ENCODE peak calls at places on chromosome 3, in nine cellular contexts. N, W, Y, K, M, I, R, H and F are unnamed samples. For H3K4me1, the result is how much of the 10 kb centered on the place peaks cover.

GRCh38 chr3:8560608-8561007 is 59.0 kb downstream of the LMCD1 start:
- DNase-seq in N (peak), W (no peak), Y (no peak), K (no peak), M (no peak), I (no peak), R (no peak), H (peak), F (no peak)

GRCh38 chr3:170728181-170728580 is 141.8 kb downstream of the RPL22L1 start:
- DNase-seq in N (no peak), W (no peak), Y (no peak), K (no peak), M (no peak), I (no peak), R (no peak), H (no peak), F (no peak)

GRCh38 chr3:138227650-138228049 is 40.5 kb downstream of the ARMC8 start:
- DNase-seq in N (peak), W (no peak), Y (no peak), K (no peak), M (no peak), I (no peak), R (no peak), H (no peak), F (no peak)

GRCh38 chr3:178255315-178255714 is 280.9 kb upstream of the KCNMB2 start:
- DNase-seq in N (peak), W (no peak), Y (no peak), K (no peak), M (no peak), I (no peak), R (no peak), H (no peak), F (no peak)

GRCh38 chr3:182812123-182812522 is 18.8 kb downstream of the ATP11B start:
- DNase-seq in N (peak), W (no peak), Y (no peak), K (no peak), M (no peak), I (no peak), R (no peak), H (no peak), F (no peak)

GRCh38 chr3:39166134-39166710 is 12.8 kb upstream of the CSRNP1 start:
- DNase-seq in N (peak), W (no peak), Y (no peak), K (no peak), M (no peak), I (no peak), R (no peak), H (peak), F (peak)

GRCh38 chr3:13950042-13950441 is 70.2 kb upstream of the WNT7A start:
- DNase-seq in N (no peak), W (no peak), Y (no peak), K (no peak), M (no peak), I (no peak), R (no peak), H (no peak), F (no peak)

GRCh38 chr3:184176377-184177330 is 2.0 kb downstream of the AP2M1 start:
- DNase-seq in N (peak), W (peak), Y (peak), K (peak), M (peak), I (peak), R (no peak), H (peak), F (peak)

GRCh38 chr3:147038456-147038855 is 367.9 kb downstream of the ZIC4 start:
- DNase-seq in N (no peak), W (no peak), Y (no peak), K (no peak), M (no peak), I (no peak), R (no peak), H (no peak), F (no peak)

GRCh38 chr3:32460031-32460749 is 42.5 kb downstream of the CMTM6 start:
- DNase-seq in N (no peak), W (peak), Y (no peak), K (no peak), M (no peak), I (no peak), R (peak), H (peak), F (no peak)

GRCh38 chr3:108085821-108086350 is 4.9 kb downstream of the CD47 start:
- DNase-seq in N (peak), W (no peak), Y (no peak), K (no peak), M (no peak), I (no peak), R (no peak), H (no peak), F (no peak)

GRCh38 chr3:31065765-31066164 is 171.3 kb upstream of the GADL1 start:
- DNase-seq in N (no peak), W (no peak), Y (no peak), K (no peak), M (no peak), I (no peak), R (no peak), H (no peak), F (no peak)

GRCh38 chr3:51382947-51383578 is 2.0 kb upstream of the MANF start:
- DNase-seq in N (no peak), W (no peak), Y (no peak), K (no peak), M (no peak), I (no peak), R (no peak), H (no peak), F (no peak)

GRCh38 chr3:181739628-181740027 is 27.9 kb downstream of the SOX2 start:
- DNase-seq in N (no peak), W (no peak), Y (no peak), K (no peak), M (no peak), I (no peak), R (peak), H (no peak), F (no peak)

GRCh38 chr3:195897081-195897852 is 11.1 kb downstream of the TNK2 start:
- DNase-seq in N (peak), W (peak), Y (peak), K (no peak), M (peak), I (no peak), R (no peak), H (peak), F (no peak)

GRCh38 chr3:195895078-195895899 is 13.1 kb downstream of the TNK2 start:
- DNase-seq in N (peak), W (peak), Y (peak), K (no peak), M (peak), I (peak), R (no peak), H (peak), F (peak)

GRCh38 chr3:195897853-195898415 is 10.4 kb downstream of the TNK2 start:
- DNase-seq in N (no peak), W (peak), Y (no peak), K (no peak), M (no peak), I (no peak), R (no peak), H (peak), F (no peak)

GRCh38 chr3:195895900-195896360 is 12.4 kb downstream of the TNK2 start:
- DNase-seq in N (no peak), W (peak), Y (peak), K (peak), M (peak), I (peak), R (no peak), H (peak), F (peak)

GRCh38 chr3:195896361-195897080 is 11.8 kb downstream of the TNK2 start:
- DNase-seq in N (peak), W (no peak), Y (no peak), K (no peak), M (peak), I (no peak), R (no peak), H (peak), F (peak)
- H3K4me1 ChIP-seq in N (under half), W (half or more), Y (half or more), K (half or more), M (under half), I (under half), R (half or more), H (under half), F (half or more)

GRCh38 chr3:188403404-188403803 is 249.4 kb downstream of the LPP start:
- DNase-seq in N (no peak), W (no peak), Y (no peak), K (no peak), M (no peak), I (no peak), R (no peak), H (no peak), F (no peak)

GRCh38 chr3:188404124-188404523 is 250.2 kb downstream of the LPP start:
- DNase-seq in N (no peak), W (no peak), Y (no peak), K (no peak), M (no peak), I (no peak), R (no peak), H (no peak), F (no peak)

GRCh38 chr3:188411750-188412149 is 257.8 kb downstream of the LPP start:
- DNase-seq in N (no peak), W (no peak), Y (no peak), K (no peak), M (no peak), I (no peak), R (no peak), H (no peak), F (no peak)

GRCh38 chr3:188404701-188405100 is 250.7 kb downstream of the LPP start:
- DNase-seq in N (no peak), W (peak), Y (no peak), K (no peak), M (no peak), I (no peak), R (no peak), H (no peak), F (no peak)

GRCh38 chr3:188407158-188407880 is 253.4 kb downstream of the LPP start:
- DNase-seq in N (peak), W (no peak), Y (no peak), K (no peak), M (no peak), I (no peak), R (no peak), H (no peak), F (no peak)
- H3K4me3 ChIP-seq in N (no peak), W (no peak), Y (no peak), K (no peak), M (no peak), I (no peak), R (no peak), H (no peak), F (no peak)

GRCh38 chr3:172044833-172045585 is 5.6 kb downstream of the FNDC3B start:
- DNase-seq in N (no peak), W (no peak), Y (no peak), K (no peak), M (no peak), I (no peak), R (no peak), H (no peak), F (no peak)
- TF ChIP-seq CTCF in N (no peak), W (no peak), Y (no peak), K (no peak), M (no peak), I (no peak), R (no peak), H (no peak), F (no peak)

GRCh38 chr3:125059488-125060245 is 3.9 kb upstream of the HEG1 start:
- DNase-seq in N (peak), W (no peak), Y (no peak), K (no peak), M (no peak), I (no peak), R (no peak), H (peak), F (no peak)
- H3K4me1 ChIP-seq in N (under half), W (under half), Y (under half), K (under half), M (under half), I (under half), R (half or more), H (under half), F (half or more)

GRCh38 chr3:105731686-105732085 is 137.1 kb downstream of the CBLB start:
- DNase-seq in N (peak), W (no peak), Y (no peak), K (no peak), M (no peak), I (no peak), R (no peak), H (no peak), F (no peak)
- H3K4me3 ChIP-seq in N (no peak), W (no peak), Y (no peak), K (no peak), M (no peak), I (no peak), R (no peak), H (no peak), F (no peak)

GRCh38 chr3:127337911-127338531 is 50.2 kb upstream of the PRR20G start:
- DNase-seq in N (no peak), W (no peak), Y (no peak), K (no peak), M (no peak), I (no peak), R (peak), H (no peak), F (no peak)

GRCh38 chr3:127339016-127339415 is 51.2 kb upstream of the PRR20G start:
- DNase-seq in N (no peak), W (no peak), Y (no peak), K (no peak), M (no peak), I (no peak), R (peak), H (no peak), F (no peak)

GRCh38 chr3:127339943-127340861 is 52.4 kb upstream of the PRR20G start:
- DNase-seq in N (no peak), W (no peak), Y (no peak), K (no peak), M (no peak), I (no peak), R (peak), H (no peak), F (no peak)

GRCh38 chr3:127337001-127337400 is 49.2 kb upstream of the PRR20G start:
- DNase-seq in N (no peak), W (no peak), Y (no peak), K (no peak), M (no peak), I (no peak), R (peak), H (no peak), F (no peak)

GRCh38 chr3:127342735-127343134 is 54.9 kb upstream of the PRR20G start:
- DNase-seq in N (no peak), W (no peak), Y (no peak), K (no peak), M (no peak), I (no peak), R (peak), H (peak), F (no peak)
- TF ChIP-seq CTCF in N (no peak), W (no peak), Y (no peak), K (no peak), M (no peak), I (no peak), R (no peak), H (peak), F (no peak)

DNA sequence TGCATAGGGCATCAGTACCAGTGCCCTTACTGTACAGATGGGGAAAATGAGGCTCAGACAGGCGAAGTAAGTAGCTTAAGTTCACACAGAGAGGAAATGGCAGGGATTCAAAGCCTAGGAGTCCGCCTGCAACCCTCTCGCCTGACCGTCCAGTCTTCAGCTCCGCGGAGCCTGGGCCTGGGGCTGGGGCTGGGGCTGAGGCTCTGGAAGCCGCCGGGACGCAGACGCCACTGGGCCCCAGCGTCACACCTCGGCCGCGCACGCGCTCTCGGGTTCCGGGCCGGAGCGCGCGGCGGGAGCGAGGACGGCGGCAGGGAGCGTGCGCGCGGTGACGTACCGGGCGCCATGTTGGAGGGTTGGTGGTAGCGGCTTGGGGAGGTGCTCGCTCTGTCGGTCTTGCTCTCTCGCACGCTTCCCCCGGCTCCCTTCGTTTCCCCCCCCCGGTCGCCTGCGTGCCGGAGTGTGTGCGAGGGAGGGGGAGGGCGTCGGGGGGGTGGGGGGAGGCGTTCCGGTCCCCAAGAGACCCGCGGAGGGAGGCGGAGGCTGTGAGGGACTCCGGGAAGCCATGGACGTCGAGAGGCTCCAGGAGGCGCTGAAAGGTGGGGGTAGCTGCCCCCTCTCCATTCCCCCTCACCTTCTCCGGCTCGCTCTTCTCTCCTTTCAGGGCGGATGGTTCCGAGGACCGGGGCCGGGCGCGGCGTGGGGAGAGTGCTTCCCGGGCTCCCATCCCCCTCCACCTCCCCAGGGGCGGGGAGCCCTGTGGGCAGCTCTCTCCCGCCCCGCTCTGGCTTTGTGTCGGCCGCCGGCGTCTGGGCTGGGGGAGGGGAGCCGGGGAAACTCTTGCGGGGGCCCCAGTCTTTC is at the start of gene PPP4R2:
- DNase-seq in N (peak), W (peak), Y (peak), K (peak), M (peak), I (peak), R (peak), H (peak), F (peak)
- H3K4me1 ChIP-seq in N (under half), W (under half), Y (under half), K (under half), M (under half), I (under half), R (under half), H (under half), F (half or more)

DNA sequence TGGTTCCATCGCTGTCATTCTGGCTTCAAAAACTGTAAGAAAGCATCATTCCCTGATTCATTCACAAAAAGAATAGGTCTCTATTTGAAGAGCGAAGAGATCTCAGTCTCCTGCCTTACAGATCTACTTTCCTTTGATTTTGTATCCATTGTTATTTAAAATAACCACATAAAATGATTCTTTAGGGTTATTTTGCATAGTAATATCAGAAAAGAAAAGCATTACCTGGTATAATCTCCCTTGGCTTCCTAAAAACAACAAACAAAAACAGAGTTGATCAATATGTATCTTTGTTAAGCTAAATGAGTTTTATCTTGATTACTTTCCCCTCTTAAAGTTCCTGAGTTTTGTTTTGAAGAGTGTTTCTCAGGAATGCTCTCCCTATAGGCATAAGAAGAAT is 126.6 kb upstream of the LMOD3 start:
- DNase-seq in N (no peak), W (no peak), Y (no peak), K (no peak), M (no peak), I (no peak), R (no peak), H (no peak), F (no peak)
- H3K4me3 ChIP-seq in N (no peak), W (no peak), Y (no peak), K (no peak), M (no peak), I (peak), R (no peak), H (peak), F (peak)